ENCODE peak calls at places on chromosome 22, in seven cellular contexts. G, Z, O, L, C, Y and W are unnamed samples.

GRCh38 chr22:50357756-50358155 is 14.6 kb downstream of the PPP6R2 start:
- DNase-seq in G (no peak), Z (no peak), O (no peak), L (no peak), C (no peak), Y (no peak), W (no peak)

GRCh38 chr22:48718818-48719500 is 1108.7 kb downstream of the BRD1 start:
- DNase-seq in G (no peak), Z (no peak), O (no peak), L (no peak), C (no peak), Y (peak), W (no peak)

GRCh38 chr22:22691716-22692701 is 47.6 kb downstream of the GGTLC2 start:
- DNase-seq in G (no peak), Z (no peak), O (no peak), L (peak), C (no peak), Y (peak), W (no peak)

GRCh38 chr22:23233084-23233501 is 52.8 kb downstream of the BCR start:
- DNase-seq in G (no peak), Z (no peak), O (peak), L (no peak), C (no peak), Y (no peak), W (no peak)

GRCh38 chr22:19824197-19825015 is 30.3 kb downstream of the GNB1L start:
- DNase-seq in G (no peak), Z (no peak), O (no peak), L (no peak), C (no peak), Y (peak), W (no peak)

GRCh38 chr22:41264408-41264941 is 21.5 kb downstream of the RANGAP1 start:
- DNase-seq in G (no peak), Z (no peak), O (no peak), L (no peak), C (no peak), Y (no peak), W (no peak)

GRCh38 chr22:48100685-48101417 is 1338.4 kb downstream of the TBC1D22A start:
- DNase-seq in G (no peak), Z (no peak), O (no peak), L (no peak), C (no peak), Y (no peak), W (no peak)

GRCh38 chr22:41217553-41218157 is 12.5 kb downstream of the L3MBTL2 start:
- DNase-seq in G (no peak), Z (peak), O (no peak), L (no peak), C (no peak), Y (peak), W (peak)

GRCh38 chr22:41478891-41479521 is 10.1 kb downstream of the ACO2 start:
- DNase-seq in G (no peak), Z (no peak), O (no peak), L (no peak), C (peak), Y (peak), W (no peak)

GRCh38 chr22:47267531-47268282 is 505.3 kb downstream of the TBC1D22A start:
- DNase-seq in G (no peak), Z (no peak), O (no peak), L (no peak), C (no peak), Y (no peak), W (no peak)

GRCh38 chr22:50310949-50311444 is 3.6 kb upstream of the PLXNB2 start:
- DNase-seq in G (no peak), Z (no peak), O (no peak), L (no peak), C (no peak), Y (no peak), W (no peak)

GRCh38 chr22:48955351-48956311 is 872.0 kb downstream of the BRD1 start:
- DNase-seq in G (no peak), Z (no peak), O (no peak), L (no peak), C (no peak), Y (no peak), W (no peak)

GRCh38 chr22:41341990-41342389 is 39.8 kb upstream of the TEF start:
- DNase-seq in G (no peak), Z (no peak), O (no peak), L (no peak), C (peak), Y (no peak), W (no peak)

GRCh38 chr22:27107824-27108223 is 450.4 kb downstream of the MIAT start:
- DNase-seq in G (peak), Z (no peak), O (peak), L (peak), C (no peak), Y (peak), W (peak)

GRCh38 chr22:44312766-44313165 is at the start of gene SHISAL1:
- DNase-seq in G (no peak), Z (no peak), O (no peak), L (no peak), C (no peak), Y (no peak), W (no peak)

GRCh38 chr22:23504522-23504921 is 75.6 kb downstream of the IGLL1 start:
- DNase-seq in G (no peak), Z (no peak), O (peak), L (no peak), C (no peak), Y (peak), W (no peak)

GRCh38 chr22:44937216-44937615 is 72.6 kb downstream of the PHF21B start:
- DNase-seq in G (no peak), Z (no peak), O (no peak), L (no peak), C (no peak), Y (no peak), W (no peak)

GRCh38 chr22:43996981-43997265 is 27.2 kb upstream of the PARVB start:
- DNase-seq in G (no peak), Z (peak), O (no peak), L (no peak), C (no peak), Y (no peak), W (no peak)

GRCh38 chr22:47659467-47660302 is 897.2 kb downstream of the TBC1D22A start:
- DNase-seq in G (no peak), Z (no peak), O (no peak), L (no peak), C (no peak), Y (no peak), W (no peak)

GRCh38 chr22:48744283-48744641 is 1083.4 kb downstream of the BRD1 start:
- DNase-seq in G (no peak), Z (no peak), O (no peak), L (no peak), C (no peak), Y (no peak), W (no peak)

GRCh38 chr22:49530671-49531532 is 296.8 kb downstream of the BRD1 start:
- DNase-seq in G (no peak), Z (no peak), O (no peak), L (no peak), C (no peak), Y (no peak), W (no peak)

GRCh38 chr22:42797021-42797420 is 60.1 kb downstream of the ARFGAP3 start:
- DNase-seq in G (no peak), Z (no peak), O (no peak), L (no peak), C (no peak), Y (no peak), W (peak)

GRCh38 chr22:50287731-50288130 is 17.6 kb upstream of the MAPK11 start:
- DNase-seq in G (no peak), Z (no peak), O (no peak), L (no peak), C (no peak), Y (no peak), W (no peak)

GRCh38 chr22:24694971-24695928 is 79.3 kb downstream of the PIWIL3 start:
- DNase-seq in G (no peak), Z (peak), O (no peak), L (no peak), C (no peak), Y (no peak), W (no peak)

GRCh38 chr22:33853200-33854097 is 66.8 kb downstream of the LARGE1 start:
- DNase-seq in G (no peak), Z (peak), O (peak), L (peak), C (peak), Y (peak), W (peak)

GRCh38 chr22:27435839-27436581 is 365.5 kb downstream of the MN1 start:
- DNase-seq in G (no peak), Z (no peak), O (peak), L (no peak), C (no peak), Y (no peak), W (peak)

GRCh38 chr22:44561139-44561840 is 63.3 kb upstream of the RTL6 start:
- DNase-seq in G (no peak), Z (no peak), O (no peak), L (no peak), C (no peak), Y (no peak), W (no peak)

GRCh38 chr22:41976070-41976901 is 7.0 kb downstream of the SEPTIN3 start:
- DNase-seq in G (no peak), Z (peak), O (peak), L (no peak), C (no peak), Y (no peak), W (no peak)

GRCh38 chr22:24230911-24231656 is 13.8 kb downstream of the GGT5 start:
- DNase-seq in G (no peak), Z (peak), O (peak), L (no peak), C (no peak), Y (peak), W (peak)

GRCh38 chr22:31343235-31344191 is 2.6 kb downstream of the PATZ1 start:
- DNase-seq in G (no peak), Z (peak), O (peak), L (no peak), C (no peak), Y (peak), W (peak)

GRCh38 chr22:23520875-23521441 is 59.1 kb downstream of the IGLL1 start:
- DNase-seq in G (no peak), Z (no peak), O (peak), L (peak), C (no peak), Y (no peak), W (no peak)

GRCh38 chr22:23026777-23027176 is 43.5 kb upstream of the GNAZ start:
- DNase-seq in G (no peak), Z (no peak), O (no peak), L (no peak), C (no peak), Y (no peak), W (no peak)

GRCh38 chr22:42959472-42960145 is 55.3 kb downstream of the PACSIN2 start:
- DNase-seq in G (no peak), Z (no peak), O (peak), L (peak), C (no peak), Y (peak), W (peak)

GRCh38 chr22:47322854-47323253 is 560.4 kb downstream of the TBC1D22A start:
- DNase-seq in G (no peak), Z (no peak), O (no peak), L (no peak), C (no peak), Y (no peak), W (no peak)

GRCh38 chr22:41021039-41021654 is 70.0 kb downstream of the RBX1 start:
- DNase-seq in G (no peak), Z (peak), O (no peak), L (no peak), C (no peak), Y (peak), W (no peak)

GRCh38 chr22:23818541-23818940 is 20.3 kb downstream of the DERL3 start:
- DNase-seq in G (no peak), Z (no peak), O (no peak), L (no peak), C (no peak), Y (no peak), W (no peak)

GRCh38 chr22:18057568-18058209 is 20.1 kb upstream of the PEX26 start:
- DNase-seq in G (peak), Z (no peak), O (no peak), L (peak), C (peak), Y (peak), W (peak)

GRCh38 chr22:48807155-48807554 is 1020.5 kb downstream of the BRD1 start:
- DNase-seq in G (no peak), Z (no peak), O (no peak), L (no peak), C (no peak), Y (no peak), W (no peak)

GRCh38 chr22:19466126-19466716 is 12.8 kb downstream of the UFD1 start:
- DNase-seq in G (no peak), Z (no peak), O (no peak), L (no peak), C (no peak), Y (no peak), W (no peak)

DNA sequence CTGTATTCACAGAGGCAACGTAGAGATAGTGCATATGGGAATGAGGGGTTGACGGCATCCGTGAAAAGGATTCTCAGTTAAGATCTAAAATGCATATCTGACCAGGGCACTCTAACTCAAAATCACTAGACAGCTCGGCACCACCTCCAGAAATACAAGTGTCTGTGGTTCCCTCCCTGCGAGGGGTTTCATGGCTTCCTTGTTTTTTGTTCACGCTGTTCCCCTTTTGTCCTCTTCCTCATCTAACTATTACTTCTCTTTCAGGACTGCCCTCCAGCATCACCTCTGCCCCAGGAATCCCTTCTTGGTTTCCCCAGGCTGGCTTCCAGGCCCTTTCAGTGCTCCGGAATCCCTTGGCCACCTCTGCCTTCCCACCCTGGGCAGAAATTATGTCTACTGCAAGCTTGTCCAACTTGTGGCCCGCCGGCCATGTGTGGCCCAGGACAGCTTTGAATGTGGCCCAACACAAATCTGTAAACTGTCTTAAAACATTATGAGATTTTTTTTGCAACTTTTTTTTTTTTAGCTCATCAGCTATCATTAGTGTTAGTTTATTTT is 159.9 kb downstream of the FBXO7 start:
- DNase-seq in G (no peak), Z (no peak), O (no peak), L (no peak), C (no peak), Y (peak), W (no peak)
- TF ChIP-seq MAX in G (no peak), Z (no peak), O (no peak), L (no peak), C (no peak), Y (no peak), W (no peak)

DNA sequence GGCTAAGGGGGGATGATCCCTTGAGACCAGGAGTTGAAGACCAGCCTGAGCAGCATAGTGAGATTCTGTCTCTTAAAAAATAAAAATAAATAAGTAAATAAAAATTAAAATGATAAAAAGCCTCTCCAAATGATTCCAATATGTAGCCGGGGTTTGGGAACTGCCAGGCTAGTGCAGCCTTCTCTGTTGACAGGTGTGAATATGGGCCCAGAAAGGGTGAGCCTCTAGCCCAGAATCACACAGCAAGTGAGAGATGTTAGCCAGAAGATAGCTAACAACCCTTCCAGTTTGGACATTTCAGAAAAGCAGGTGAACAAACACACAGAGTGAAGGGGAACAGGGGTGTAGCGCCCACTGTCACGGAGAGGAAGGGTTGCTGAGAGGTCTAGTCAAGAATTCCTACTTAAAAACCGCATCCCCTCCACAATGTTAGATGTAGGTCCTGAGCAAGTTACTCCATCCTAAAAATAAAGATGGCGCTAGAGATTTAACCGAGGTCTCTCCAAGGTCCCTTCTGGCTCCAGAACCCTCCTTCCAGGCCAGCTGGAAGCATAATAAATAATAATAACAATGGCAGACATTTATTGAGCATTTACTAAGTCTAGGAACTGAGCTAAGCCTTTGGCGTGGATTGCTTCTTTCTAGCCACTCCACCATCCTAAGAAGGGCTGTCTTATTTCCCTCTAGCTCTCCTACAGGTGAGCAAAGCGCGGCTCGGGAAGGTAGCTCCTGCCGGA is 51.6 kb downstream of the CYTH4 start:
- DNase-seq in G (no peak), Z (no peak), O (no peak), L (no peak), C (no peak), Y (no peak), W (no peak)
- TF ChIP-seq MAX in G (no peak), Z (no peak), O (no peak), L (no peak), C (no peak), Y (no peak), W (no peak)

GRCh38 chr22:39205344-39206021 is 39.3 kb downstream of the PDGFB start:
- DNase-seq in G (peak), Z (no peak), O (no peak), L (peak), C (no peak), Y (peak), W (peak)

GRCh38 chr22:39207141-39208012 is 37.4 kb downstream of the PDGFB start:
- DNase-seq in G (no peak), Z (no peak), O (no peak), L (no peak), C (no peak), Y (no peak), W (no peak)

GRCh38 chr22:39208013-39208680 is 36.6 kb downstream of the PDGFB start:
- DNase-seq in G (no peak), Z (no peak), O (no peak), L (no peak), C (no peak), Y (no peak), W (no peak)

GRCh38 chr22:39206491-39206890 is 38.3 kb downstream of the PDGFB start:
- DNase-seq in G (no peak), Z (no peak), O (no peak), L (no peak), C (no peak), Y (no peak), W (no peak)

GRCh38 chr22:39204216-39204615 is 40.6 kb downstream of the PDGFB start:
- DNase-seq in G (no peak), Z (no peak), O (no peak), L (no peak), C (no peak), Y (no peak), W (no peak)
- TF ChIP-seq MAX in G (no peak), Z (no peak), O (no peak), L (no peak), C (no peak), Y (no peak), W (no peak)

GRCh38 chr22:46214616-46215015 is 35.5 kb downstream of the CDPF1 start:
- DNase-seq in G (no peak), Z (no peak), O (no peak), L (no peak), C (no peak), Y (no peak), W (no peak)

GRCh38 chr22:46224044-46224746 is 25.9 kb downstream of the CDPF1 start:
- DNase-seq in G (no peak), Z (no peak), O (no peak), L (no peak), C (no peak), Y (no peak), W (no peak)

GRCh38 chr22:46224771-46225290 is 25.3 kb downstream of the CDPF1 start:
- DNase-seq in G (no peak), Z (no peak), O (no peak), L (no peak), C (no peak), Y (no peak), W (no peak)

GRCh38 chr22:46220921-46221320 is 29.2 kb downstream of the CDPF1 start:
- DNase-seq in G (no peak), Z (no peak), O (no peak), L (no peak), C (peak), Y (peak), W (no peak)

GRCh38 chr22:46219650-46220049 is 30.4 kb downstream of the CDPF1 start:
- DNase-seq in G (no peak), Z (no peak), O (no peak), L (no peak), C (peak), Y (no peak), W (no peak)
- TF ChIP-seq MAX in G (no peak), Z (no peak), O (no peak), L (no peak), C (no peak), Y (no peak), W (no peak)

GRCh38 chr22:28835630-28836189 is 35.3 kb upstream of the XBP1 start:
- DNase-seq in G (no peak), Z (no peak), O (no peak), L (no peak), C (no peak), Y (no peak), W (no peak)

GRCh38 chr22:28832731-28833130 is 32.4 kb upstream of the XBP1 start:
- DNase-seq in G (no peak), Z (no peak), O (no peak), L (no peak), C (no peak), Y (no peak), W (no peak)

GRCh38 chr22:28833276-28833923 is 33.0 kb upstream of the XBP1 start:
- DNase-seq in G (no peak), Z (no peak), O (no peak), L (no peak), C (no peak), Y (no peak), W (no peak)

GRCh38 chr22:28829358-28830181 is 29.2 kb upstream of the XBP1 start:
- DNase-seq in G (peak), Z (peak), O (peak), L (peak), C (no peak), Y (peak), W (peak)

GRCh38 chr22:28831140-28832072 is 31.0 kb upstream of the XBP1 start:
- DNase-seq in G (no peak), Z (no peak), O (no peak), L (no peak), C (no peak), Y (no peak), W (no peak)
- TF ChIP-seq MAX in G (no peak), Z (no peak), O (no peak), L (no peak), C (no peak), Y (no peak), W (no peak)

GRCh38 chr22:29380032-29380781 is 8.2 kb downstream of the AP1B1 start:
- DNase-seq in G (no peak), Z (no peak), O (no peak), L (no peak), C (no peak), Y (no peak), W (peak)
- TF ChIP-seq MAX in G (no peak), Z (no peak), O (no peak), L (no peak), C (no peak), Y (no peak), W (no peak)